ENCODE peak calls at places on chromosomes 5 and 9, in seven cellular contexts. One of them, this sample, is unnamed.

GRCh38 chr5:39520232-39520572 is 95.4 kb upstream of the DAB2 start:
- DNase-seq in mesendoderm: no peak
- DNase-seq in H1: no peak
- DNase-seq in neuronal stem cell: no peak
- DNase-seq in IMR-90: peak
- DNase-seq in mesenchymal stem cell: peak
- DNase-seq in trophoblast cell: no peak
- DNase-seq in this sample: no peak

GRCh38 chr5:141978389-141978788 is 9.5 kb downstream of the RNF14 start:
- DNase-seq in mesendoderm: no peak
- DNase-seq in H1: no peak
- DNase-seq in neuronal stem cell: no peak
- DNase-seq in IMR-90: no peak
- DNase-seq in mesenchymal stem cell: no peak
- DNase-seq in trophoblast cell: no peak
- DNase-seq in this sample: no peak

GRCh38 chr5:125607018-125607417 is 816.2 kb upstream of the GRAMD2B start:
- DNase-seq in mesendoderm: peak
- DNase-seq in H1: no peak
- DNase-seq in neuronal stem cell: no peak
- DNase-seq in IMR-90: peak
- DNase-seq in mesenchymal stem cell: peak
- DNase-seq in trophoblast cell: peak
- DNase-seq in this sample: no peak

GRCh38 chr5:32679218-32679617 is 31.9 kb upstream of the NPR3 start:
- DNase-seq in mesendoderm: no peak
- DNase-seq in H1: no peak
- DNase-seq in neuronal stem cell: no peak
- DNase-seq in IMR-90: peak
- DNase-seq in mesenchymal stem cell: no peak
- DNase-seq in trophoblast cell: no peak
- DNase-seq in this sample: no peak

GRCh38 chr9:37390759-37391158 is 31.7 kb upstream of the GRHPR start:
- DNase-seq in mesendoderm: peak
- DNase-seq in H1: peak
- DNase-seq in neuronal stem cell: no peak
- DNase-seq in IMR-90: no peak
- DNase-seq in mesenchymal stem cell: peak
- DNase-seq in trophoblast cell: peak
- DNase-seq in this sample: peak

GRCh38 chr5:90747175-90747574 is 188.6 kb downstream of the ADGRV1 start:
- DNase-seq in mesendoderm: no peak
- DNase-seq in H1: no peak
- DNase-seq in neuronal stem cell: no peak
- DNase-seq in IMR-90: no peak
- DNase-seq in mesenchymal stem cell: no peak
- DNase-seq in trophoblast cell: no peak
- DNase-seq in this sample: no peak

GRCh38 chr9:99050292-99050911 is 54.5 kb upstream of the TGFBR1 start:
- DNase-seq in mesendoderm: no peak
- DNase-seq in H1: no peak
- DNase-seq in neuronal stem cell: no peak
- DNase-seq in IMR-90: peak
- DNase-seq in mesenchymal stem cell: peak
- DNase-seq in trophoblast cell: peak
- DNase-seq in this sample: no peak

GRCh38 chr5:77607324-77607723 is 31.2 kb downstream of the OTP start:
- DNase-seq in mesendoderm: no peak
- DNase-seq in H1: no peak
- DNase-seq in neuronal stem cell: no peak
- DNase-seq in IMR-90: no peak
- DNase-seq in mesenchymal stem cell: no peak
- DNase-seq in trophoblast cell: no peak
- DNase-seq in this sample: no peak

GRCh38 chr5:37838933-37839341 is 904 bp downstream of the GDNF start:
- DNase-seq in mesendoderm: peak
- DNase-seq in H1: no peak
- DNase-seq in neuronal stem cell: no peak
- DNase-seq in IMR-90: no peak
- DNase-seq in mesenchymal stem cell: no peak
- DNase-seq in trophoblast cell: no peak
- DNase-seq in this sample: peak

GRCh38 chr5:171757853-171758535 is 27.6 kb upstream of the SMIM23 start:
- DNase-seq in mesendoderm: no peak
- DNase-seq in H1: no peak
- DNase-seq in neuronal stem cell: no peak
- DNase-seq in IMR-90: peak
- DNase-seq in mesenchymal stem cell: peak
- DNase-seq in trophoblast cell: peak
- DNase-seq in this sample: no peak

GRCh38 chr5:159341914-159342313 is 11.6 kb upstream of the IL12B start:
- DNase-seq in mesendoderm: no peak
- DNase-seq in H1: no peak
- DNase-seq in neuronal stem cell: no peak
- DNase-seq in IMR-90: peak
- DNase-seq in mesenchymal stem cell: peak
- DNase-seq in trophoblast cell: peak
- DNase-seq in this sample: no peak

GRCh38 chr5:154753792-154754191 is 1.4 kb upstream of the LARP1 start:
- DNase-seq in mesendoderm: peak
- DNase-seq in H1: no peak
- DNase-seq in neuronal stem cell: no peak
- DNase-seq in IMR-90: peak
- DNase-seq in mesenchymal stem cell: peak
- DNase-seq in trophoblast cell: peak
- DNase-seq in this sample: no peak

GRCh38 chr9:3138236-3139229 is 294.6 kb upstream of the PUM3 start:
- DNase-seq in mesendoderm: no peak
- DNase-seq in H1: no peak
- DNase-seq in neuronal stem cell: no peak
- DNase-seq in IMR-90: no peak
- DNase-seq in mesenchymal stem cell: peak
- DNase-seq in trophoblast cell: peak
- DNase-seq in this sample: no peak

GRCh38 chr9:16238730-16239129 is 631.7 kb downstream of the BNC2 start:
- DNase-seq in mesendoderm: no peak
- DNase-seq in H1: no peak
- DNase-seq in neuronal stem cell: no peak
- DNase-seq in IMR-90: no peak
- DNase-seq in mesenchymal stem cell: no peak
- DNase-seq in trophoblast cell: no peak
- DNase-seq in this sample: no peak
- H2AK5ac ChIP-seq in mesendoderm: no peak
- H2AK5ac ChIP-seq in H1: no peak
- H2AK5ac ChIP-seq in neuronal stem cell: no peak
- H2AK5ac ChIP-seq in IMR-90: peak
- H2AK5ac ChIP-seq in mesenchymal stem cell: no peak
- H2AK5ac ChIP-seq in trophoblast cell: no peak
- H2AK5ac ChIP-seq in this sample: no peak

GRCh38 chr5:61737991-61738390 is 405.9 kb downstream of the ZSWIM6 start:
- DNase-seq in mesendoderm: no peak
- DNase-seq in H1: no peak
- DNase-seq in neuronal stem cell: no peak
- DNase-seq in IMR-90: no peak
- DNase-seq in mesenchymal stem cell: no peak
- DNase-seq in trophoblast cell: no peak
- DNase-seq in this sample: no peak
- H2AK5ac ChIP-seq in mesendoderm: no peak
- H2AK5ac ChIP-seq in H1: no peak
- H2AK5ac ChIP-seq in neuronal stem cell: no peak
- H2AK5ac ChIP-seq in IMR-90: no peak
- H2AK5ac ChIP-seq in mesenchymal stem cell: no peak
- H2AK5ac ChIP-seq in trophoblast cell: no peak
- H2AK5ac ChIP-seq in this sample: no peak

GRCh38 chr5:139975306-139975705 is 67.8 kb downstream of the NRG2 start:
- DNase-seq in mesendoderm: no peak
- DNase-seq in H1: no peak
- DNase-seq in neuronal stem cell: no peak
- DNase-seq in IMR-90: no peak
- DNase-seq in mesenchymal stem cell: no peak
- DNase-seq in trophoblast cell: no peak
- DNase-seq in this sample: no peak
- H2AK5ac ChIP-seq in mesendoderm: no peak
- H2AK5ac ChIP-seq in H1: no peak
- H2AK5ac ChIP-seq in neuronal stem cell: no peak
- H2AK5ac ChIP-seq in IMR-90: no peak
- H2AK5ac ChIP-seq in mesenchymal stem cell: no peak
- H2AK5ac ChIP-seq in trophoblast cell: no peak
- H2AK5ac ChIP-seq in this sample: no peak

DNA sequence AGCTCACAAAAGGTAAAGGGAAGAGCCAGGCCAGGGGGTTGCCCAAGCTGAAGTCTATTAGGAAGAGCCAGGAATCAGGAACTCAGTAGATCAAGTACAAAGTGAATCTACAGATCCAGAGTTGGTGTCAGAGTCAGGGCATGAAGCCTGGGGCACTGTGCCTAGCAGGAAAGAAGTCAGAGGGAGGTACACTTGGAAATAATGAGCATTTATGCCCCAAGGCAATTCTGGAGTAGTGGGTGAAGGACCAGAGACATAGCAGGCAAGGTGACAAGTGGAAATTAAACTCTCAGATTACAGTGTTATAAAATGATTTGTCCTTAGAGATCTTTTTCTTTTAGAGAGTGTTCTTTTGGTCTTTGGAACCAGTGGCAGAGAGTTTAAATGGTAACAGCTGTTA is 138.0 kb downstream of the ADAMTSL1 start:
- DNase-seq in mesendoderm: peak
- DNase-seq in H1: no peak
- DNase-seq in neuronal stem cell: no peak
- DNase-seq in IMR-90: no peak
- DNase-seq in mesenchymal stem cell: no peak
- DNase-seq in trophoblast cell: no peak
- DNase-seq in this sample: no peak
- H2AK5ac ChIP-seq in mesendoderm: no peak
- H2AK5ac ChIP-seq in H1: no peak
- H2AK5ac ChIP-seq in neuronal stem cell: no peak
- H2AK5ac ChIP-seq in IMR-90: no peak
- H2AK5ac ChIP-seq in mesenchymal stem cell: no peak
- H2AK5ac ChIP-seq in trophoblast cell: no peak
- H2AK5ac ChIP-seq in this sample: no peak

DNA sequence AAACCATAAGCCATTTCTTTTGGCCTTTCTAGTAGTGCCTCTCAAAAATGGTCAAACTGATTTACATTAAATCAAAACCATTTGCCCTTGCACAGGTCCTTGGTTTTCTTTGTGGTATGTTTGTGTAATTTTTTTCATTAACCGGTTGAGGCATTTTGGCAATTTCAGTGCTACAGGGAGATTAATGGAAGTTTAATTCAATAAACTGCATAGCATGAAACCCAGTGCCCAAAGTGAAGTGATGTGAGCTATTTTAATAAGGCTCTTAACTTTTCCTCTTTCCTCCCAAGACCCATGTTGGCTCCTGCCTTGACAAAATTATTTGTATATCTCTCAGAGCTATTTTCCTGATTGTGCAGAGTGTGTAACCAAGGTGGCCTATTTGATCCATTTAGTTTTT is 326.2 kb upstream of the SEMA6A start:
- DNase-seq in mesendoderm: no peak
- DNase-seq in H1: no peak
- DNase-seq in neuronal stem cell: no peak
- DNase-seq in IMR-90: no peak
- DNase-seq in mesenchymal stem cell: no peak
- DNase-seq in trophoblast cell: no peak
- DNase-seq in this sample: no peak
- H2AK5ac ChIP-seq in mesendoderm: no peak
- H2AK5ac ChIP-seq in H1: no peak
- H2AK5ac ChIP-seq in neuronal stem cell: no peak
- H2AK5ac ChIP-seq in IMR-90: no peak
- H2AK5ac ChIP-seq in mesenchymal stem cell: no peak
- H2AK5ac ChIP-seq in trophoblast cell: no peak
- H2AK5ac ChIP-seq in this sample: no peak

GRCh38 chr5:133372306-133373008 is 239.9 kb downstream of the FSTL4 start:
- DNase-seq in mesendoderm: peak
- DNase-seq in H1: no peak
- DNase-seq in neuronal stem cell: no peak
- DNase-seq in IMR-90: no peak
- DNase-seq in mesenchymal stem cell: no peak
- DNase-seq in trophoblast cell: no peak
- DNase-seq in this sample: no peak
- H2AK5ac ChIP-seq in mesendoderm: no peak
- H2AK5ac ChIP-seq in H1: peak
- H2AK5ac ChIP-seq in neuronal stem cell: no peak
- H2AK5ac ChIP-seq in IMR-90: no peak
- H2AK5ac ChIP-seq in mesenchymal stem cell: no peak
- H2AK5ac ChIP-seq in trophoblast cell: no peak
- H2AK5ac ChIP-seq in this sample: no peak

GRCh38 chr5:107853696-107854095 is 183.0 kb upstream of the EFNA5 start:
- DNase-seq in mesendoderm: no peak
- DNase-seq in H1: no peak
- DNase-seq in neuronal stem cell: no peak
- DNase-seq in IMR-90: no peak
- DNase-seq in mesenchymal stem cell: no peak
- DNase-seq in trophoblast cell: no peak
- DNase-seq in this sample: no peak

GRCh38 chr5:107855171-107855570 is 184.4 kb upstream of the EFNA5 start:
- DNase-seq in mesendoderm: no peak
- DNase-seq in H1: no peak
- DNase-seq in neuronal stem cell: no peak
- DNase-seq in IMR-90: no peak
- DNase-seq in mesenchymal stem cell: no peak
- DNase-seq in trophoblast cell: no peak
- DNase-seq in this sample: no peak

GRCh38 chr5:107849118-107849517 is 178.4 kb upstream of the EFNA5 start:
- DNase-seq in mesendoderm: no peak
- DNase-seq in H1: no peak
- DNase-seq in neuronal stem cell: no peak
- DNase-seq in IMR-90: no peak
- DNase-seq in mesenchymal stem cell: no peak
- DNase-seq in trophoblast cell: no peak
- DNase-seq in this sample: no peak

GRCh38 chr5:107857785-107858184 is 187.0 kb upstream of the EFNA5 start:
- DNase-seq in mesendoderm: no peak
- DNase-seq in H1: no peak
- DNase-seq in neuronal stem cell: no peak
- DNase-seq in IMR-90: no peak
- DNase-seq in mesenchymal stem cell: no peak
- DNase-seq in trophoblast cell: peak
- DNase-seq in this sample: no peak

DNA sequence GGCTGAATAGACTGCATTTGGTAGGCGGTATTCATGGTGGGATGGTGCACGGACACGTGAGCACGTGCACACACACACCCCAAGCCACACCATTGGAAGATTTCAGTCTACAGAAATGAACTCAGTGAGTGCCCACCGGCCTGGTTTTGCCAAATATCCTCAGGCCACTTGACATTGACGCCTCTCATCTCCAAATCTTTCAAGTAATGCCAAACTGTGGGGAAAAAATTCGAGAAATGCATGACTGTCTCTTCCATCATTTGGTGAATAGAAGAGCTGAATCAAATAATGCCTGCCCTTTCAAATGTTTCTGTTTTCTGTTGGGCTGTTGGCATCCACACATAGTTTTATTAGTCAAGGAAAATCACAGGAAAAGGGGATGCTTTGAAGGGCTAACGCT is 182.3 kb upstream of the EFNA5 start:
- DNase-seq in mesendoderm: peak
- DNase-seq in H1: no peak
- DNase-seq in neuronal stem cell: no peak
- DNase-seq in IMR-90: no peak
- DNase-seq in mesenchymal stem cell: no peak
- DNase-seq in trophoblast cell: peak
- DNase-seq in this sample: no peak
- H2AK5ac ChIP-seq in mesendoderm: no peak
- H2AK5ac ChIP-seq in H1: no peak
- H2AK5ac ChIP-seq in neuronal stem cell: no peak
- H2AK5ac ChIP-seq in IMR-90: no peak
- H2AK5ac ChIP-seq in mesenchymal stem cell: no peak
- H2AK5ac ChIP-seq in trophoblast cell: no peak
- H2AK5ac ChIP-seq in this sample: no peak